ENCODE peak calls at places on chromosomes 12 and 14, in five cellular contexts. M, G, S, L and U are unnamed samples.

GRCh38 chr14:100669468-100669867 is 57.2 kb upstream of the DLK1 start:
- DNase-seq in S (no peak), M (no peak), G (no peak), L (no peak), U (no peak)

GRCh38 chr12:104426926-104427546 is 29.7 kb upstream of the CHST11 start:
- DNase-seq in G (peak; percentile 35), L (no peak), M (peak; percentile 52), S (no peak), U (peak; percentile 67)

GRCh38 chr12:98754095-98754494 is 109.0 kb downstream of the APAF1 start:
- DNase-seq in M (peak; percentile 9), L (no peak), S (peak; percentile 64), G (peak; percentile 7), U (peak; percentile 71)

GRCh38 chr14:100882026-100882967 is 21.2 kb downstream of the RTL1 start:
- DNase-seq in L (no peak), G (no peak), M (no peak), S (no peak), U (no peak)

GRCh38 chr14:81450976-81451375 is 50.9 kb upstream of the STON2 start:
- DNase-seq in G (no peak), M (no peak), S (no peak), L (no peak), U (no peak)

GRCh38 chr12:18684430-18684829 is 53.4 kb downstream of the PLCZ1 start:
- DNase-seq in L (no peak), G (peak; percentile 46), M (peak; percentile 25), S (no peak), U (peak; percentile 20)

GRCh38 chr14:72476657-72477499 is 417.0 kb downstream of the DPF3 start:
- DNase-seq in M (no peak), S (peak; percentile 80), G (peak; percentile 13), L (peak; percentile 23), U (peak; percentile 49)

GRCh38 chr12:4152145-4152795 is 121.3 kb upstream of the CCND2 start:
- DNase-seq in M (no peak), S (no peak), G (no peak), L (no peak), U (no peak)

GRCh38 chr12:124506145-124506831 is 61.1 kb downstream of the NCOR2 start:
- DNase-seq in S (peak; percentile 98), G (peak; percentile 83), L (peak; percentile 88), M (peak; percentile 89), U (peak; percentile 64)

GRCh38 chr12:80406253-80406652 is 37.8 kb upstream of the PTPRQ start:
- DNase-seq in G (no peak), L (no peak), S (no peak), M (no peak), U (no peak)

GRCh38 chr12:80404629-80405028 is 39.4 kb upstream of the PTPRQ start:
- DNase-seq in L (no peak), G (no peak), M (no peak), S (no peak), U (no peak)

GRCh38 chr12:80400591-80400991 is 43.4 kb upstream of the PTPRQ start:
- DNase-seq in G (peak; percentile 11), L (no peak), M (peak; percentile 40), S (no peak), U (no peak)
- TF ChIP-seq CTCF in G (no peak), L (no peak), M (no peak), S (no peak), U (no peak)

DNA sequence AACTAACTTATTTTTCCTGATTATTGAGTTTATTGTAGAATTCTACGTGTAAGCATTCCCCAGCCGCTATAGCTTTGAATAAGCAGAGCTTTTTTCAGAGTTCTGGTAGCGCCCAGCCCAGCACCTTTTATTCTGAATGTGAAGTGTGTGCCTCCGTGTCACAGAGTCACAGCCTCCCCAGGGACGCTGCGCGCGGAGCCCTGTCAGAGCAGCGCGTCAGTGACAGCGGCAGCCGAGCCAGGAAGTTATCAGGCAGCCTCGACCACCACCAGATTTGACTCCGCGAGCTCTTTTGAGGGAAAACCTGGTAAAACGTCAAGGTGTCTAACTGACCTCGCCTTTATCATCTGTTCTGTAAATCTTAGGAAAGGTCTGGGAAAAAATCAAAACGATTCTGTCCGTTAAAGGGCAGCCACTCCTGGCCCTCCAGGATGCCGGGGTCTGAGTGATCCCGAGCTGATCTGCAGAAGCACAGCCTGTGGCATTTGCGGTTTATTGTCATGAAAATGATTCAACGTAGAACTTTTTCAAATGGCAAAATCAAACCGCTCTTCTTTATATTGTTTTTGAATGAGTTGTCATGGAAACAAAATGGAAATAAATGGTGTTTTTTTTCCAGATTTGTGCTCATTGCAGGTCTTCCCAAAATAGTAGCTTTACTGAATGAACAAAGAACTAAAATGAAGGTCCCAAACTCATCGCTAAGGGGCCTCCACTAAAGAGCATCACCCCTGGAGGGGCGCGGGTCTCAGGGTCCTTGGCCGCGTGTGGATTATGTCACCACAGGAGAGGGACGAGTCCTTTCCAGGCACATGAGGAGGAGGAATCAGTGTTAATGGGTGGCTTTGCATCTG is 43.1 kb upstream of the MMP17 start:
- DNase-seq in L (no peak), M (no peak), G (peak; percentile 14), S (no peak), U (peak; percentile 41)
- H3K4me3 ChIP-seq in L (no peak overlapping the region), M (no peak overlapping the region), G (no peak overlapping the region), S (no peak overlapping the region), U (no peak overlapping the region)

GRCh38 chr14:30608533-30609006 is 13.5 kb upstream of the SCFD1 start:
- DNase-seq in G (peak; percentile 18), M (peak; percentile 15), L (no peak), S (peak; percentile 23), U (peak; percentile 62)
- TF ChIP-seq CTCF in G (no peak), M (no peak), L (no peak), S (no peak), U (no peak)

GRCh38 chr12:92938623-92939022 is 9.5 kb upstream of the EEA1 start:
- DNase-seq in S (no peak), M (no peak), G (no peak), L (no peak), U (no peak)

GRCh38 chr12:92947589-92948215 is 18.6 kb upstream of the EEA1 start:
- DNase-seq in S (no peak), M (no peak), G (no peak), L (no peak), U (no peak)

GRCh38 chr12:92945659-92946220 is 16.6 kb upstream of the EEA1 start:
- DNase-seq in S (no peak), L (no peak), G (no peak), M (no peak), U (no peak)

GRCh38 chr12:92943482-92944250 is 14.6 kb upstream of the EEA1 start:
- DNase-seq in G (peak; percentile 79), L (no peak), S (no peak), M (peak; percentile 80), U (peak; percentile 60)

GRCh38 chr12:92942905-92943304 is 13.8 kb upstream of the EEA1 start:
- DNase-seq in S (peak; percentile 34), L (no peak), M (peak; percentile 95), G (peak; percentile 88), U (peak; percentile 76)
- H3K4me3 ChIP-seq in S (no peak overlapping the region), L (no peak overlapping the region), M (no peak overlapping the region), G (no peak overlapping the region), U (no peak overlapping the region)